ENCODE peak calls at places on chromosomes 7 and 10, in four cellular contexts. C is psoas muscle, F is EH, A is SJSA1. Z is an unnamed sample.

GRCh38 chr10:93718937-93719725 is 16.7 kb upstream of the FRA10AC1 start:
- DNase-seq in C (no peak), F (no peak), A (no peak), Z (no peak)

GRCh38 chr7:3154881-3155494 is 111.3 kb upstream of the CARD11 start:
- DNase-seq in C (no peak), F (peak; percentile 39), A (peak; percentile 37), Z (peak; percentile 56)

GRCh38 chr10:103507235-103508191 is 14.0 kb downstream of the NEURL1 start:
- DNase-seq in C (no peak), F (no peak), A (no peak), Z (no peak)

GRCh38 chr7:81769891-81770818 is at the start of gene HGF:
- DNase-seq in C (peak; percentile 58), F (peak; percentile 74), A (no peak), Z (peak; percentile 81)

GRCh38 chr7:39428221-39428620 is 138.0 kb upstream of the YAE1 start:
- DNase-seq in C (no peak), F (peak; percentile 86), A (peak; percentile 76), Z (peak; percentile 69)

GRCh38 chr7:131480384-131481315 is 75.8 kb downstream of the PODXL start:
- DNase-seq in C (no peak), F (peak; percentile 72), A (peak; percentile 84), Z (no peak)

GRCh38 chr10:96814264-96814663 is 17.8 kb upstream of the LCOR start:
- DNase-seq in C (no peak), F (peak; percentile 90), A (peak; percentile 83), Z (peak; percentile 89)

GRCh38 chr10:7184660-7185366 is 226.0 kb downstream of the SFMBT2 start:
- DNase-seq in C (no peak), F (no peak), A (no peak), Z (no peak)

GRCh38 chr10:120593693-120594092 is 136.7 kb downstream of the PLPP4 start:
- DNase-seq in C (no peak), F (no peak), A (no peak), Z (no peak)

GRCh38 chr10:13162013-13162364 is 631 bp downstream of the MCM10 start:
- DNase-seq in C (no peak), F (peak; percentile 8), A (no peak), Z (peak; percentile 57)

GRCh38 chr7:85734823-85735222 is 548.0 kb upstream of the SEMA3D start:
- DNase-seq in C (no peak), F (no peak), A (no peak), Z (no peak)

GRCh38 chr10:68007356-68007755 is 67.7 kb downstream of the HERC4 start:
- DNase-seq in C (no peak), F (peak; percentile 20), A (no peak), Z (no peak)

GRCh38 chr10:103278424-103278823 is 1.5 kb downstream of the INA start:
- DNase-seq in C (no peak), F (no peak), A (no peak), Z (no peak)

GRCh38 chr7:105531797-105532671 is at the start of gene RINT1:
- DNase-seq in C (peak; percentile 89), F (peak; percentile 93), A (peak; percentile 95), Z (peak; percentile 94)

GRCh38 chr7:90720970-90721768 is 125.0 kb downstream of the CDK14 start:
- DNase-seq in C (peak; percentile 14), F (peak; percentile 79), A (peak; percentile 33), Z (peak; percentile 77)

GRCh38 chr7:28723336-28723735 is 234.8 kb downstream of the TRIL start:
- DNase-seq in C (no peak), F (no peak), A (no peak), Z (no peak)

GRCh38 chr7:22443370-22444180 is 56.4 kb downstream of the STEAP1B start:
- DNase-seq in C (no peak), F (peak; percentile 20), A (no peak), Z (peak; percentile 17)

GRCh38 chr7:69922011-69922803 is 323.9 kb downstream of the AUTS2 start:
- DNase-seq in C (no peak), F (no peak), A (no peak), Z (no peak)

GRCh38 chr10:15339857-15340256 is 31.2 kb downstream of the FAM171A1 start:
- DNase-seq in C (no peak), F (peak; percentile 3), A (no peak), Z (no peak)

GRCh38 chr7:37352974-37353948 is 95.4 kb downstream of the ELMO1 start:
- DNase-seq in C (no peak), F (no peak), A (peak; percentile 9), Z (no peak)

GRCh38 chr7:50037106-50037505 is 55.9 kb downstream of the ZPBP start:
- DNase-seq in C (no peak), F (no peak), A (no peak), Z (no peak)

GRCh38 chr10:30701471-30702173 is 72.1 kb upstream of the LYZL2 start:
- DNase-seq in C (no peak), F (peak; percentile 73), A (peak; percentile 28), Z (peak; percentile 72)

GRCh38 chr7:36905836-36906235 is 181.5 kb upstream of the AOAH start:
- DNase-seq in C (no peak), F (no peak), A (no peak), Z (no peak)

GRCh38 chr7:131326576-131326975 is 1.1 kb upstream of the MKLN1 start:
- DNase-seq in C (no peak), F (no peak), A (no peak), Z (no peak)

GRCh38 chr10:43355749-43356371 is 15.6 kb upstream of the FXYD4 start:
- DNase-seq in C (no peak), F (peak; percentile 52), A (no peak), Z (peak; percentile 48)

GRCh38 chr7:20343211-20343610 is 12.5 kb downstream of the ITGB8 start:
- DNase-seq in C (no peak), F (no peak), A (no peak), Z (no peak)